ENCODE peak calls at places on chromosomes 12 and 14, in seven cellular contexts. C is anterior cingulate cortex; F is HuH-7; O is SK-N-SH; Y is globus pallidus; E is activated CD4-positive, alpha-beta T cell treated with anti-CD3 and anti-CD28 coated beads for 48 hours; R is activated T-helper 1 cell treated with anti-CD3 and anti-CD28 coated beads, Interleukin-12 subunit alpha, Interleukin-12 subunit beta, Interleukin-2, Interleukin-4 antibody, amounts not matched to agents 30 ng/mL and 10 ng/mL and 1 ng/mL, durations not matched to agents 14 hours and 24 hours and 36 hours. U is an unnamed sample.

GRCh38 chr14:104229621-104230041 is 91.2 kb downstream of the KIF26A start:
- DNase-seq in O (no peak), C (no peak), R (no peak), F (no peak), E (no peak), Y (no peak), U (no peak)

GRCh38 chr12:103392722-103393121 is 103.0 kb downstream of the C12orf42 start:
- DNase-seq in Y (no peak), O (no peak), E (no peak), C (no peak), R (no peak), F (no peak), U (no peak)

GRCh38 chr14:93045965-93046695 is 69.6 kb downstream of the ITPK1 start:
- DNase-seq in R (no peak), Y (no peak), C (no peak), E (no peak), F (peak; percentile 36), O (peak; percentile 85), U (no peak)

GRCh38 chr14:33711761-33712160 is 239.1 kb downstream of the EGLN3 start:
- DNase-seq in C (peak; percentile 65), Y (peak; percentile 78), R (no peak), O (no peak), F (no peak), E (no peak), U (peak; percentile 57)

GRCh38 chr12:105676694-105677093 is 346.2 kb downstream of the C12orf75 start:
- DNase-seq in O (no peak), C (no peak), Y (no peak), E (no peak), F (no peak), R (no peak), U (no peak)

GRCh38 chr12:93776581-93777018 is 99.4 kb downstream of the CRADD start:
- DNase-seq in C (peak; percentile 7), E (no peak), R (no peak), Y (peak; percentile 75), F (no peak), O (no peak), U (no peak)

GRCh38 chr14:94738097-94738496 is 31.8 kb downstream of the GSC start:
- DNase-seq in R (no peak), C (no peak), Y (no peak), O (no peak), E (no peak), F (no peak), U (no peak)

GRCh38 chr12:118193958-118194357 is 58.0 kb downstream of the PEBP1 start:
- DNase-seq in F (no peak), C (no peak), Y (no peak), E (no peak), R (no peak), O (no peak), U (no peak)

GRCh38 chr14:92460916-92461579 is 52.5 kb upstream of the RIN3 start:
- DNase-seq in R (no peak), O (no peak), Y (no peak), C (no peak), F (no peak), E (no peak), U (no peak)

GRCh38 chr12:2845280-2845679 is 10.4 kb upstream of the NRIP2 start:
- DNase-seq in O (no peak), Y (no peak), C (no peak), E (no peak), F (no peak), R (no peak), U (no peak)

GRCh38 chr12:62722971-62723680 is 211.8 kb downstream of the PPM1H start:
- DNase-seq in E (no peak), C (no peak), O (no peak), Y (no peak), F (no peak), R (no peak), U (peak; percentile 20)

GRCh38 chr14:100140452-100141132 is 18.9 kb downstream of the DEGS2 start:
- DNase-seq in Y (no peak), E (no peak), O (no peak), F (no peak), C (no peak), R (no peak), U (no peak)

GRCh38 chr12:62977419-62977818 is 42.5 kb upstream of the PPM1H start:
- DNase-seq in O (no peak), R (no peak), Y (no peak), E (no peak), F (no peak), C (no peak), U (no peak)

GRCh38 chr12:98788396-98788795 is 143.3 kb downstream of the APAF1 start:
- DNase-seq in C (no peak), O (no peak), Y (no peak), E (no peak), R (no peak), F (no peak), U (no peak)

U was measured in hypothalamus.